ENCODE peak calls at places on chromosomes 12 and 14, in ten cellular contexts. C is kidney; D is left ventricle myocardium inferior; R is gastrocnemius medialis; Y is activated naive CD8-positive, alpha-beta T cell treated with anti-CD3 and anti-CD28 coated beads, Interleukin-2, amount 50 U/mL, for 24 hours; S is NCI-H2029 treated with DMSO at 0.1 percent for 48 hours; L is psoas muscle; B is nephron progenitor cell; V is sciatic nerve; W is foreskin fibroblast. I is an unnamed sample.

GRCh38 chr12:7376196-7376595 is 67.8 kb downstream of the CD163L1 start:
- DNase-seq in C (no peak), D (no peak), R (no peak), Y (no peak), S (no peak), L (no peak), B (no peak), V (no peak), W (peak), I (no peak)

GRCh38 chr14:96408608-96409007 is 16.7 kb downstream of the AK7 start:
- DNase-seq in C (no peak), D (no peak), R (no peak), Y (no peak), S (no peak), L (no peak), B (no peak), V (no peak), W (no peak), I (no peak)

GRCh38 chr12:89636776-89637160 is 71.9 kb downstream of the ATP2B1 start:
- DNase-seq in C (no peak), D (no peak), R (no peak), Y (no peak), S (no peak), L (no peak), B (no peak), V (no peak), W (peak), I (no peak)

GRCh38 chr12:116431677-116432300 is 127.4 kb upstream of the MAP1LC3B2 start:
- DNase-seq in C (no peak), D (no peak), R (no peak), Y (no peak), S (no peak), L (no peak), B (no peak), V (no peak), W (no peak), I (no peak)

GRCh38 chr12:92396647-92397258 is 251.1 kb upstream of the BTG1 start:
- DNase-seq in C (no peak), D (no peak), R (no peak), Y (no peak), S (no peak), L (no peak), B (no peak), V (no peak), W (peak), I (peak)

GRCh38 chr12:68113644-68114043 is 45.9 kb downstream of the IFNG start:
- DNase-seq in C (no peak), D (no peak), R (no peak), Y (peak), S (no peak), L (no peak), B (no peak), V (no peak), W (no peak), I (no peak)

GRCh38 chr14:94098359-94098758 is 12.2 kb upstream of the IFI27 start:
- DNase-seq in C (no peak), D (no peak), R (no peak), Y (no peak), S (no peak), L (no peak), B (no peak), V (no peak), W (peak), I (no peak)

GRCh38 chr14:94227029-94227428 is 52.9 kb downstream of the PPP4R4 start:
- DNase-seq in C (no peak), D (no peak), R (no peak), Y (no peak), S (no peak), L (no peak), B (no peak), V (no peak), W (peak), I (no peak)

I was measured in epithelial cell of proximal tubule.